ENCODE peak calls at places on chromosomes 5 and 9, in five cellular contexts. M is left ventricle myocardium inferior; L is NCI-H2029 treated with DMSO at 0.1 percent for 48 hours; P is cardiac fibroblast; F is activated CD4-positive, alpha-beta T cell treated with anti-CD3 and anti-CD28 coated beads for 36 hours. K is an unnamed sample.

GRCh38 chr5:116084231-116084630 is 594 bp upstream of the COMMD10 start:
- DNase-seq in F (peak), P (peak), L (no peak), M (no peak), K (peak)

GRCh38 chr9:72485821-72486605 is 35.4 kb upstream of the TMC1 start:
- DNase-seq in L (peak), F (no peak), P (peak), M (no peak), K (peak)

GRCh38 chr5:60360355-60360754 is 339.6 kb downstream of the DEPDC1B start:
- DNase-seq in F (no peak), M (no peak), L (no peak), P (no peak), K (no peak)

GRCh38 chr5:32462618-32463017 is 18.1 kb upstream of the ZFR start:
- DNase-seq in L (no peak), M (no peak), F (peak), P (no peak), K (peak)

GRCh38 chr5:160767062-160767461 is 84.9 kb downstream of the ATP10B start:
- DNase-seq in F (no peak), M (no peak), P (no peak), L (no peak), K (no peak)

GRCh38 chr9:9003184-9003583 is 1203.6 kb upstream of the DMAC1 start:
- DNase-seq in P (no peak), M (no peak), L (no peak), F (no peak), K (no peak)

GRCh38 chr9:80061940-80062339 is 490.2 kb downstream of the TLE4 start:
- DNase-seq in M (no peak), F (no peak), P (peak), L (no peak), K (peak)

GRCh38 chr5:170781946-170782345 is 1.6 kb upstream of the GABRP start:
- DNase-seq in F (no peak), L (no peak), P (no peak), M (no peak), K (no peak)

GRCh38 chr5:65862384-65862783 is 64.0 kb upstream of the ERBIN start:
- DNase-seq in F (no peak), L (no peak), P (no peak), M (no peak), K (no peak)

GRCh38 chr5:587403-587802 is 24.7 kb upstream of the CEP72 start:
- DNase-seq in M (no peak), P (no peak), F (no peak), L (no peak), K (no peak)

GRCh38 chr9:114168281-114169028 is 13.1 kb downstream of the COL27A1 start:
- DNase-seq in P (no peak), F (no peak), L (no peak), M (no peak), K (no peak)

GRCh38 chr5:139808481-139809330 is 13.1 kb downstream of the PSD2 start:
- DNase-seq in M (peak), L (no peak), F (peak), P (peak), K (peak)

GRCh38 chr5:102986074-102986473 is 133.9 kb downstream of the GIN1 start:
- DNase-seq in L (no peak), F (no peak), M (no peak), P (no peak), K (no peak)

GRCh38 chr5:74866653-74867162 is 521 bp upstream of the FAM169A start:
- DNase-seq in P (no peak), M (no peak), F (peak), L (no peak), K (no peak)

GRCh38 chr5:132747064-132747692 is at the start of gene CCNI2:
- DNase-seq in M (no peak), F (peak), P (no peak), L (no peak), K (no peak)

GRCh38 chr9:121279841-121280388 is 12.0 kb downstream of the GSN start:
- DNase-seq in M (no peak), F (no peak), L (no peak), P (no peak), K (no peak)

GRCh38 chr9:19424176-19424779 is 15.5 kb downstream of the ACER2 start:
- DNase-seq in M (no peak), F (no peak), L (no peak), P (peak), K (no peak)

GRCh38 chr5:31639488-31640011 is 619 bp downstream of the PDZD2 start:
- DNase-seq in P (no peak), L (no peak), F (no peak), M (no peak), K (no peak)